ENCODE peak calls at places on chromosomes 5 and 9, in seven cellular contexts. P, L, N, G, A, W and B are unnamed samples.

GRCh38 chr5:175059687-175060194 is 335.4 kb downstream of the MSX2 start:
- DNase-seq in L (peak; percentile 81), G (peak; percentile 10), A (peak; percentile 24), N (peak; percentile 38), P (peak; percentile 41), W (no peak), B (no peak)

GRCh38 chr9:78905387-78905786 is 608.5 kb downstream of the PSAT1 start:
- DNase-seq in P (no peak), L (no peak), A (no peak), W (no peak), N (no peak), G (no peak), B (no peak)

GRCh38 chr5:64688965-64689364 is 1.3 kb upstream of the SHISAL2B start:
- DNase-seq in N (no peak), P (no peak), W (no peak), G (no peak), A (no peak), L (no peak), B (no peak)

GRCh38 chr5:73445708-73446630 is 2.6 kb downstream of the FOXD1 start:
- DNase-seq in L (no peak), P (no peak), W (no peak), N (no peak), G (no peak), A (no peak), B (no peak)

GRCh38 chr5:175230299-175230698 is 213.7 kb downstream of the DRD1 start:
- DNase-seq in P (no peak), L (no peak), N (no peak), W (no peak), G (no peak), A (no peak), B (no peak)

GRCh38 chr5:181054871-181055494 is 14.9 kb downstream of the BTNL9 start:
- DNase-seq in W (no peak), G (no peak), L (no peak), N (no peak), P (no peak), A (no peak), B (peak; percentile 81)

GRCh38 chr9:5910413-5911057 is 19.8 kb downstream of the MLANA start:
- DNase-seq in P (no peak), N (no peak), G (no peak), L (no peak), W (no peak), A (no peak), B (no peak)

GRCh38 chr9:134325096-134325812 is 1.0 kb upstream of the RXRA start:
- DNase-seq in P (no peak), W (no peak), A (no peak), L (peak; percentile 47), N (no peak), G (no peak), B (peak; percentile 64)

GRCh38 chr5:90173299-90174030 is 236.1 kb downstream of the CETN3 start:
- DNase-seq in G (no peak), L (no peak), P (no peak), N (no peak), W (no peak), A (no peak), B (no peak)

GRCh38 chr5:76818844-76819831 is at the start of gene F2RL1:
- DNase-seq in N (peak; percentile 82), G (peak; percentile 90), W (no peak), A (peak; percentile 81), P (peak; percentile 92), L (peak; percentile 95), B (peak; percentile 88)

GRCh38 chr5:169064093-169064492 is 236.8 kb downstream of the SLIT3 start:
- DNase-seq in G (no peak), A (no peak), L (no peak), N (no peak), P (no peak), W (no peak), B (no peak)
- TF ChIP-seq SP1 in G (no peak), A (no peak), L (no peak), N (no peak), P (no peak), W (no peak), B (no peak)

GRCh38 chr5:177542816-177543472 is 11.4 kb downstream of the FAM193B start:
- DNase-seq in W (no peak), G (no peak), N (no peak), A (no peak), L (no peak), P (no peak), B (no peak)
- TF ChIP-seq SP1 in W (no peak), G (no peak), N (no peak), A (no peak), L (no peak), P (no peak), B (no peak)

GRCh38 chr9:107288701-107289100 is 5.6 kb downstream of the RAD23B start:
- DNase-seq in L (no peak), A (no peak), W (no peak), G (no peak), P (no peak), N (no peak), B (no peak)
- TF ChIP-seq SP1 in L (no peak), A (no peak), W (no peak), G (no peak), P (no peak), N (no peak), B (no peak)

DNA sequence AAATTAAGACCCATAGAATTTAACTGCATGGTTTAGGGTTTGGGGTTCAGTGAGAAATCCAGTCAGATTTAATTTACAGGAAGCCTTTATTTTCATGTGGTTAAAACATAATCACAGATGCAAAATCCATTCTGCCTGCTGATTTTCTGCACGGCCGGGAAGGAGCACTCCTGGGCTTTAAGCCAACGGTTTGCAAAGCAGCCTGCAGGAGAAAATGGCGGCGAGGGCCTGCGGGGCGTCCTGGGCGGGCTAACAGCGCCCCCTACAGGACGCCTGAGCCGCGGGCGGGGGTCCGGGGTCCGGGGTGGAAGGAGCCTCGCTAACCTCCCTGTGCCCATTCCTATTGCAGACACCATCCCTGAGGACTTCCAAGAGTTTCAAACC is 47.6 kb downstream of the THBS4 start:
- DNase-seq in L (peak; percentile 79), W (no peak), P (peak; percentile 39), G (peak; percentile 22), A (no peak), N (peak; percentile 74), B (peak; percentile 91)
- TF ChIP-seq SP1 in L (no peak), W (no peak), P (no peak), G (no peak), A (no peak), N (no peak), B (no peak)